ENCODE peak calls at places on chromosomes 6 and 20, in eight cellular contexts. R is GM23248, H is cardiac fibroblast, G is nephron progenitor cell, J is COR-L47, E is ELF-1, S is SHP77, A is dorsolateral prefrontal cortex. Q is an unnamed sample.

GRCh38 chr6:104527761-104528415 is 331.8 kb downstream of the HACE1 start:
- DNase-seq in S (peak; percentile 27), A (no peak), R (peak; percentile 43), E (peak; percentile 70), G (peak; percentile 33), J (no peak), H (peak; percentile 67), Q (peak; percentile 12)

GRCh38 chr6:167845856-167846255 is 19.1 kb downstream of the AFDN start:
- DNase-seq in S (no peak), A (no peak), J (no peak), E (no peak), G (no peak), R (no peak), H (no peak), Q (no peak)

GRCh38 chr6:133407320-133408100 is 166.4 kb downstream of the EYA4 start:
- DNase-seq in H (no peak), E (no peak), R (no peak), G (no peak), S (no peak), A (no peak), J (no peak), Q (no peak)

GRCh38 chr6:144007779-144008500 is at the start of gene PLAGL1:
- DNase-seq in R (peak; percentile 82), H (peak; percentile 68), S (no peak), G (peak; percentile 55), J (peak; percentile 23), A (no peak), E (peak; percentile 62), Q (no peak)

GRCh38 chr6:5553767-5554166 is 292.5 kb downstream of the FARS2 start:
- DNase-seq in E (no peak), J (no peak), H (no peak), R (no peak), G (no peak), A (no peak), S (no peak), Q (no peak)

GRCh38 chr6:32148722-32149576 is 2.8 kb downstream of the PRRT1 start:
- DNase-seq in A (peak; percentile 58), R (peak; percentile 27), J (no peak), H (peak; percentile 24), G (no peak), S (no peak), E (peak; percentile 93), Q (no peak)

GRCh38 chr6:129393659-129394058 is 316.3 kb downstream of the ARHGAP18 start:
- DNase-seq in G (no peak), S (no peak), E (no peak), A (no peak), J (no peak), R (no peak), H (no peak), Q (no peak)

GRCh38 chr6:135322427-135323201 is 141.5 kb downstream of the MYB start:
- DNase-seq in G (no peak), S (no peak), J (no peak), A (no peak), R (no peak), H (no peak), E (no peak), Q (no peak)

GRCh38 chr6:31532644-31533454 is 4.1 kb downstream of the MCCD1 start:
- DNase-seq in H (no peak), A (no peak), E (no peak), S (no peak), J (no peak), G (no peak), R (no peak), Q (no peak)

GRCh38 chr6:14180609-14181008 is 63.0 kb downstream of the CD83 start:
- DNase-seq in R (no peak), H (no peak), S (no peak), A (no peak), G (no peak), E (no peak), J (no peak), Q (no peak)

GRCh38 chr6:6711832-6712231 is 123.3 kb downstream of the LY86 start:
- DNase-seq in G (no peak), R (no peak), J (no peak), H (no peak), A (no peak), S (no peak), E (no peak), Q (no peak)

GRCh38 chr20:38728237-38728761 is 4.0 kb downstream of the SLC32A1 start:
- DNase-seq in A (no peak), S (no peak), H (no peak), J (no peak), G (peak; percentile 57), E (peak; percentile 55), R (no peak), Q (no peak)

GRCh38 chr6:39301606-39302005 is 12.6 kb downstream of the KCNK17 start:
- DNase-seq in G (peak; percentile 45), S (no peak), J (no peak), A (no peak), E (peak; percentile 68), H (no peak), R (peak; percentile 51), Q (peak; percentile 57)

GRCh38 chr20:14963262-14963663 is 625.9 kb upstream of the FLRT3 start:
- DNase-seq in J (no peak), R (peak; percentile 87), E (no peak), A (no peak), G (no peak), S (no peak), H (peak; percentile 4), Q (peak; percentile 7)

GRCh38 chr20:56861590-56861989 is 232.5 kb downstream of the TFAP2C start:
- DNase-seq in J (no peak), S (no peak), E (peak; percentile 48), R (no peak), H (no peak), G (no peak), A (no peak), Q (no peak)

GRCh38 chr6:55469829-55470438 is 109.1 kb downstream of the HMGCLL1 start:
- DNase-seq in H (peak; percentile 42), J (peak; percentile 7), G (no peak), S (no peak), E (no peak), A (no peak), R (no peak), Q (no peak)

GRCh38 chr20:10962937-10963336 is 289.1 kb upstream of the JAG1 start:
- DNase-seq in H (no peak), R (no peak), E (no peak), A (no peak), S (no peak), G (no peak), J (no peak), Q (no peak)

GRCh38 chr6:71489736-71490135 is 201.1 kb downstream of the OGFRL1 start:
- DNase-seq in E (peak; percentile 77), H (peak; percentile 91), S (no peak), G (no peak), J (no peak), R (peak; percentile 90), A (no peak), Q (peak; percentile 33)

GRCh38 chr20:25315418-25316210 is 67.7 kb downstream of the PYGB start:
- DNase-seq in A (peak; percentile 21), H (peak; percentile 47), E (no peak), S (no peak), R (peak; percentile 63), J (no peak), G (no peak), Q (no peak)

GRCh38 chr20:56628873-56629463 is at the start of gene TFAP2C:
- DNase-seq in R (peak; percentile 90), S (no peak), J (no peak), H (no peak), A (no peak), G (peak; percentile 84), E (peak; percentile 92), Q (no peak)

GRCh38 chr6:53956068-53956711 is 155.1 kb upstream of the MLIP start:
- DNase-seq in S (peak; percentile 86), E (peak; percentile 92), R (peak; percentile 68), H (peak; percentile 57), J (peak; percentile 77), G (peak; percentile 66), A (peak; percentile 83), Q (peak; percentile 67)

GRCh38 chr20:11001767-11002540 is 328.2 kb upstream of the JAG1 start:
- DNase-seq in J (no peak), H (peak; percentile 95), R (peak; percentile 77), G (no peak), E (no peak), S (peak; percentile 17), A (no peak), Q (no peak)

GRCh38 chr20:40706977-40707582 is 18.0 kb upstream of the MAFB start:
- DNase-seq in J (no peak), E (peak; percentile 72), H (no peak), G (peak; percentile 25), R (peak; percentile 20), S (no peak), A (no peak), Q (no peak)

GRCh38 chr20:47129306-47129705 is 227.2 kb downstream of the ZMYND8 start:
- DNase-seq in G (no peak), S (no peak), J (no peak), H (no peak), R (no peak), E (no peak), A (no peak), Q (no peak)

GRCh38 chr6:106446287-106446885 is 85.9 kb downstream of the CRYBG1 start:
- DNase-seq in J (no peak), S (no peak), H (peak; percentile 42), A (no peak), R (peak; percentile 41), G (no peak), E (no peak), Q (no peak)

GRCh38 chr6:151679081-151679480 is 128.4 kb upstream of the ESR1 start:
- DNase-seq in A (no peak), S (no peak), R (peak; percentile 88), G (no peak), E (no peak), H (peak; percentile 78), J (no peak), Q (no peak)

GRCh38 chr20:32091888-32092346 is 17.6 kb upstream of the TM9SF4 start:
- DNase-seq in G (peak; percentile 92), E (peak; percentile 92), H (peak; percentile 86), R (peak; percentile 87), S (peak; percentile 65), J (peak; percentile 46), A (peak; percentile 85), Q (no peak)

GRCh38 chr20:3221398-3222226 is 12.3 kb downstream of the ITPA start:
- DNase-seq in A (no peak), E (no peak), G (no peak), S (no peak), J (no peak), R (no peak), H (no peak), Q (no peak)

GRCh38 chr20:47310729-47311128 is 45.8 kb downstream of the ZMYND8 start:
- DNase-seq in H (no peak), J (no peak), G (no peak), E (no peak), R (no peak), A (no peak), S (no peak), Q (no peak)